ENCODE peak calls at places on chromosomes 5 and 9, in five cellular contexts. G, J, W, Z and Q are unnamed samples.
A peak's percentile ranks its signal among the peaks of the same experiment; 100 is the strongest.

GRCh38 chr9:107932036-107932435 is 442.5 kb upstream of the KLF4 start:
- DNase-seq in W (no peak), J (no peak), G (no peak), Z (no peak), Q (no peak)

GRCh38 chr5:127409236-127409921 is 108.1 kb upstream of the PRRC1 start:
- DNase-seq in W (no peak), Z (no peak), J (peak; percentile 38), G (no peak), Q (no peak)

GRCh38 chr5:175814676-175815075 is 56.7 kb upstream of the CPLX2 start:
- DNase-seq in W (no peak), G (no peak), Z (no peak), J (peak; percentile 26), Q (no peak)

GRCh38 chr5:61919920-61920319 is 386.1 kb upstream of the KIF2A start:
- DNase-seq in Z (no peak), G (no peak), W (no peak), J (no peak), Q (no peak)

GRCh38 chr5:173645437-173645807 is 29.0 kb upstream of the BOD1 start:
- DNase-seq in W (no peak), G (no peak), J (no peak), Z (no peak), Q (no peak)

GRCh38 chr9:130663258-130664171 is 879 bp upstream of the PRDM12 start:
- DNase-seq in W (no peak), J (no peak), Z (no peak), G (no peak), Q (no peak)

GRCh38 chr9:133148351-133149129 is 15.2 kb downstream of the GBGT1 start:
- DNase-seq in G (peak; percentile 69), Z (no peak), W (peak; percentile 41), J (peak; percentile 71), Q (peak; percentile 64)

GRCh38 chr5:157143127-157143959 is 678 bp upstream of the MED7 start:
- DNase-seq in G (peak; percentile 57), Z (no peak), J (peak; percentile 51), W (peak; percentile 11), Q (no peak)

GRCh38 chr5:129547137-129547536 is 87.0 kb downstream of the ADAMTS19 start:
- DNase-seq in J (no peak), W (no peak), Z (no peak), G (no peak), Q (no peak)

GRCh38 chr5:1785062-1785461 is 14.6 kb downstream of the MRPL36 start:
- DNase-seq in Z (no peak), G (no peak), W (no peak), J (no peak), Q (no peak)

GRCh38 chr5:111003623-111004022 is 67.9 kb upstream of the TSLP start:
- DNase-seq in J (no peak), G (no peak), W (no peak), Z (no peak), Q (no peak)

GRCh38 chr5:136137497-136138220 is 5.0 kb downstream of the SMAD5 start:
- DNase-seq in W (no peak), Z (no peak), G (no peak), J (no peak), Q (no peak)

GRCh38 chr5:124747770-124748686 is 1.6 kb upstream of the ZNF608 start:
- DNase-seq in G (no peak), W (no peak), J (no peak), Z (no peak), Q (no peak)

GRCh38 chr5:10513501-10514442 is 50.1 kb upstream of the ANKRD33B start:
- DNase-seq in W (peak; percentile 51), Z (no peak), J (no peak), G (no peak), Q (peak; percentile 23)

GRCh38 chr5:95164869-95165268 is 120.0 kb downstream of the MCTP1 start:
- DNase-seq in Z (no peak), G (no peak), J (no peak), W (no peak), Q (no peak)

GRCh38 chr5:69213513-69214215 is 21.0 kb upstream of the CDK7 start:
- DNase-seq in W (no peak), Z (no peak), G (no peak), J (no peak), Q (no peak)

GRCh38 chr5:73496984-73497457 is 1.2 kb upstream of the BTF3 start:
- DNase-seq in J (no peak), Z (no peak), W (no peak), G (no peak), Q (no peak)

GRCh38 chr5:73938280-73938937 is 312.4 kb downstream of the ARHGEF28 start:
- DNase-seq in J (no peak), Z (no peak), G (no peak), W (no peak), Q (no peak)

GRCh38 chr5:58582004-58582403 is 871 bp upstream of the RAB3C start:
- DNase-seq in W (peak; percentile 59), G (no peak), Z (no peak), J (no peak), Q (no peak)

GRCh38 chr9:126491256-126491879 is 122.4 kb upstream of the LMX1B start:
- DNase-seq in J (peak; percentile 67), W (peak; percentile 60), Z (no peak), G (peak; percentile 63), Q (no peak)

GRCh38 chr5:76855961-76856360 is 6.1 kb downstream of the S100Z start:
- DNase-seq in Z (no peak), J (no peak), G (peak; percentile 27), W (no peak), Q (no peak)

GRCh38 chr5:174329738-174330137 is 284.2 kb downstream of the NSG2 start:
- DNase-seq in J (no peak), G (no peak), W (no peak), Z (no peak), Q (no peak)

GRCh38 chr9:128927731-128928411 is 7.1 kb downstream of the PHYHD1 start:
- DNase-seq in J (peak; percentile 69), W (peak; percentile 68), G (peak; percentile 54), Z (no peak), Q (peak; percentile 84)

GRCh38 chr9:98101416-98101815 is 17.6 kb downstream of the TRIM14 start:
- DNase-seq in W (no peak), G (no peak), J (no peak), Z (no peak), Q (no peak)

GRCh38 chr5:1175801-1176472 is 25.5 kb upstream of the SLC6A19 start:
- DNase-seq in Z (no peak), G (no peak), W (no peak), J (no peak), Q (no peak)

GRCh38 chr9:90842984-90843383 is 41.4 kb downstream of the SYK start:
- DNase-seq in Z (no peak), J (no peak), G (no peak), W (no peak), Q (no peak)

GRCh38 chr9:77977210-77977611 is 54.4 kb downstream of the GNAQ start:
- DNase-seq in J (peak; percentile 72), G (peak; percentile 29), W (peak; percentile 74), Z (no peak), Q (peak; percentile 44)

GRCh38 chr9:101307041-101307440 is 77.8 kb downstream of the BAAT start:
- DNase-seq in J (no peak), W (no peak), G (no peak), Z (no peak), Q (no peak)

GRCh38 chr5:136135536-136135935 is 2.9 kb downstream of the SMAD5 start:
- DNase-seq in W (no peak), G (no peak), Z (no peak), J (no peak), Q (no peak)

GRCh38 chr5:143102414-143102813 is 301.1 kb downstream of the NR3C1 start:
- DNase-seq in G (no peak), J (no peak), Z (no peak), W (no peak), Q (no peak)

GRCh38 chr9:18184034-18184800 is 289.7 kb upstream of the ADAMTSL1 start:
- DNase-seq in W (no peak), J (no peak), G (no peak), Z (no peak), Q (no peak)